ENCODE peak calls at places on chromosomes 11 and 22, in six cellular contexts. G is endodermal cell, W is right atrium auricular region, M is GM12865, B is uterus, Y is body of pancreas. F is an unnamed sample.

GRCh38 chr11:70882716-70883085 is 369.7 kb downstream of the SHANK2 start:
- DNase-seq in G (no peak), W (no peak), M (no peak), B (no peak), Y (no peak), F (no peak)

GRCh38 chr11:34343153-34343552 is 14.7 kb downstream of the ABTB2 start:
- DNase-seq in G (no peak), W (no peak), M (no peak), B (no peak), Y (no peak), F (peak)

GRCh38 chr11:47285969-47286770 is 16.2 kb downstream of the MADD start:
- DNase-seq in G (no peak), W (no peak), M (no peak), B (no peak), Y (no peak), F (no peak)

GRCh38 chr11:111107501-111107900 is 138.0 kb upstream of the POU2AF2 start:
- DNase-seq in G (no peak), W (no peak), M (no peak), B (no peak), Y (no peak), F (no peak)

GRCh38 chr22:42939451-42939881 is 75.5 kb downstream of the PACSIN2 start:
- DNase-seq in G (peak), W (no peak), M (no peak), B (no peak), Y (no peak), F (no peak)

GRCh38 chr11:129975543-129975942 is 27.1 kb downstream of the PRDM10 start:
- DNase-seq in G (no peak), W (no peak), M (no peak), B (no peak), Y (no peak), F (no peak)

GRCh38 chr22:39269095-39269827 is 24.5 kb upstream of the PDGFB start:
- DNase-seq in G (no peak), W (no peak), M (no peak), B (no peak), Y (no peak), F (no peak)

GRCh38 chr11:69912911-69913451 is 93.8 kb upstream of the FGF3 start:
- DNase-seq in G (peak), W (no peak), M (peak), B (no peak), Y (no peak), F (no peak)

GRCh38 chr11:80365315-80365714 is 924.5 kb upstream of the TENM4 start:
- DNase-seq in G (no peak), W (no peak), M (peak), B (no peak), Y (no peak), F (no peak)

GRCh38 chr11:12110201-12110713 is at the start of gene MICAL2:
- DNase-seq in G (peak), W (peak), M (peak), B (peak), Y (peak), F (peak)
- H3K4me3 ChIP-seq in G (peak), W (peak), M (peak), B (peak), Y (peak), F (peak)

GRCh38 chr11:46216765-46217089 is 60.7 kb upstream of the CREB3L1 start:
- DNase-seq in G (no peak), W (no peak), M (no peak), B (no peak), Y (no peak), F (no peak)
- H3K4me3 ChIP-seq in G (no peak), W (no peak), M (no peak), B (no peak), Y (no peak), F (no peak)

GRCh38 chr11:45658292-45658991 is 7.0 kb downstream of the CHST1 start:
- DNase-seq in G (peak), W (peak), M (no peak), B (peak), Y (peak), F (no peak)
- H3K4me3 ChIP-seq in G (no peak), W (no peak), M (no peak), B (no peak), Y (no peak), F (no peak)

DNA sequence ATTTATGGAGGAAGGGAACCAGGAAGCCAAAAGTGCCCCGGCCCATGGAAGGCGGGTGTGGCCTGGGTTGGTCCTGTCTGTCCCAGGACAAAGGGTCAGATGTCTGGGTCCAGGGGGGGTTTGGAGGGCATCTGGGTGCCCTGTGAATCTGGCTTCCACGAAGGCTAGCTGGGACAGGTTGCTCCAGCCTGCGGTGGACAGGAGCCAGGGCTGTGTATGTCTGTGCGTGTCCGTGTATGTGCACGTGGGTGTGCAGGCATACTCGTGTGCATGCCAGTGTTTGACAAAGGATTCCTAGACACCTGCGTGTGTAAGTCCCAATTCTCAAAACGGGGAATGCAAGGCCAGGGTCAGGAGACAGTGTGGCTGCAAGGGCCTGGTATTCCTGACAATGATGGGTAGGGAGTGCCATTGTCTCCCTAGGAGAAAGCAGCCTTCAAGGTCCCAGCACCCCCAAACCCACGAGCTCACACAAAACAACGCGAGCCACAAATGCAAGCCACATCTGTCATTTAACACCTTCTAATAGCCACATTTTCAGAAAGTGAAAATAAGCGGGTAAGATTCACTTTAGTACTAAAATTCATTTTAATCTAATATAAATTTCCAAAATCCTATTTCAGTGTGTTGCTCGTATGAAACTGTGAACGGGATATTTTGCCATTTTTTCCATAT is 78.4 kb upstream of the WNT7B start:
- DNase-seq in G (peak), W (no peak), M (no peak), B (peak), Y (peak), F (no peak)
- H3K4me3 ChIP-seq in G (no peak), W (peak), M (no peak), B (peak), Y (no peak), F (peak)

GRCh38 chr22:49699476-49699875 is 128.2 kb downstream of the BRD1 start:
- DNase-seq in G (peak), W (no peak), M (no peak), B (no peak), Y (no peak), F (no peak)
- H3K4me3 ChIP-seq in G (no peak), W (no peak), M (no peak), B (no peak), Y (no peak), F (no peak)

GRCh38 chr11:59144096-59144495 is 1.4 kb downstream of the FAM111A start:
- DNase-seq in G (no peak), W (no peak), M (no peak), B (no peak), Y (no peak), F (no peak)
- H3K4me3 ChIP-seq in G (peak), W (peak), M (peak), B (peak), Y (no peak), F (peak)

GRCh38 chr11:102241026-102241425 is 76.3 kb upstream of the BIRC3 start:
- DNase-seq in G (no peak), W (no peak), M (peak), B (no peak), Y (no peak), F (no peak)
- H3K4me3 ChIP-seq in G (no peak), W (no peak), M (no peak), B (no peak), Y (no peak), F (no peak)

GRCh38 chr11:18012906-18013781 is at the start of gene SERGEF:
- DNase-seq in G (peak), W (peak), M (peak), B (peak), Y (peak), F (peak)

GRCh38 chr11:18010271-18010670 is 2.6 kb downstream of the SERGEF start:
- DNase-seq in G (no peak), W (no peak), M (peak), B (no peak), Y (no peak), F (no peak)

GRCh38 chr11:18010977-18011586 is 1.8 kb downstream of the SERGEF start:
- DNase-seq in G (no peak), W (no peak), M (no peak), B (no peak), Y (no peak), F (no peak)

GRCh38 chr11:18012314-18012905 is 437 bp downstream of the SERGEF start:
- DNase-seq in G (peak), W (peak), M (peak), B (peak), Y (peak), F (no peak)

GRCh38 chr11:18011633-18012313 is 1.1 kb downstream of the SERGEF start:
- DNase-seq in G (peak), W (no peak), M (peak), B (no peak), Y (no peak), F (no peak)
- H3K4me3 ChIP-seq in G (peak), W (peak), M (peak), B (peak), Y (peak), F (peak)

DNA sequence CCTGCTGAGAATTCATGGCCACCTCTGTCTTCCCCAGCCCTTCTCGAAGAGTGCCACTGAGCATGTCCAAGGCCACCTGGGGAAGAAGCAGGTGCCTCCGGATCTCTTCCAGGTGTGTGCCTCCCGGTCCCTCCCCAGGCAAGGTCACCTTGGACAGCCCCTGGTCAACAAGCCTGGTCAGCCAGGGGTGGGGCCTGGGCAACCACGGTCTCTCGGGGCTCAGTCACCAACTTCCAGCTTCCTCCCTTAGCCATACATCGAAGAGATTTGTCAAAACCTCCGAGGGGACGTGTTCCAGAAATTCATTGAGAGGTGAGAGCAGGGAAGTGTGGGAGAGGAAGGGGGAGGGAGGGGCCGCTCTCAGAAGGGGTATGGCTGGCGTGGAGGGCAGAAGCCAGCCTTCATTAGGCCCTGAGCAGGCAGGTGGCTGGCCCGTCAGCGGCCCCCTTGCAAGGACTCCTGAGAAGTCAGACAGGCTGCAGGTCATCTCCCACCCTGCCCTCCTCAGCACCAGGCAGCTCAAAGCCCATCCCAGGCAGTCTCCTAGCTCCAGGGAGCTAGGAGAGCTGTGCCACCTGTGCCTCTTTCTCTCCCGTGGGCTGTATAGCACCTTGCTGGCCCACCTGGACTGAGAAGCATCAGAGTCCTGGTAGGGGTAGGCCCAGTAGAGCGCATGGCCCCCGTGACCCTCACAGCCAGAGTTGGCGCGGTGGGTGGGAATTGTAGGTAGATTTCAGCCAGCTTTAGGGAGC is 9.3 kb upstream of the ANKRD13D start:
- DNase-seq in G (no peak), W (no peak), M (no peak), B (no peak), Y (no peak), F (no peak)
- H3K4me3 ChIP-seq in G (no peak), W (no peak), M (no peak), B (no peak), Y (no peak), F (no peak)

GRCh38 chr11:721913-722811 is 16.1 kb downstream of the EPS8L2 start:
- DNase-seq in G (no peak), W (no peak), M (peak), B (no peak), Y (no peak), F (no peak)
- H3K4me3 ChIP-seq in G (no peak), W (no peak), M (no peak), B (no peak), Y (no peak), F (no peak)

F was measured in skeletal muscle cell.